ENCODE peak calls at places on chromosomes 12 and 14, in five cellular contexts. One of them, this sample, is unnamed.

GRCh38 chr12:26471560-26471959 is 276.2 kb downstream of the SSPN start:
- DNase-seq in psoas muscle: no peak
- DNase-seq in AG09309: peak
- DNase-seq in GOT3: no peak
- DNase-seq in NCI-H345: no peak
- DNase-seq in this sample: no peak

GRCh38 chr12:754871-755562 is 2.6 kb downstream of the WNK1 start:
- DNase-seq in psoas muscle: no peak
- DNase-seq in AG09309: no peak
- DNase-seq in NCI-H345: peak
- DNase-seq in GOT3: no peak
- DNase-seq in this sample: peak

GRCh38 chr12:49942921-49943662 is 7.4 kb upstream of the AQP2 start:
- DNase-seq in GOT3: no peak
- DNase-seq in psoas muscle: no peak
- DNase-seq in AG09309: no peak
- DNase-seq in NCI-H345: no peak
- DNase-seq in this sample: no peak

GRCh38 chr12:124523071-124523470 is 44.3 kb downstream of the NCOR2 start:
- DNase-seq in NCI-H345: peak
- DNase-seq in AG09309: no peak
- DNase-seq in psoas muscle: peak
- DNase-seq in GOT3: no peak
- DNase-seq in this sample: no peak

GRCh38 chr14:92360666-92361370 is 37.9 kb downstream of the SLC24A4 start:
- DNase-seq in AG09309: no peak
- DNase-seq in NCI-H345: no peak
- DNase-seq in psoas muscle: no peak
- DNase-seq in GOT3: no peak
- DNase-seq in this sample: no peak

GRCh38 chr12:95077341-95077740 is 3.9 kb upstream of the NR2C1 start:
- DNase-seq in AG09309: no peak
- DNase-seq in NCI-H345: no peak
- DNase-seq in psoas muscle: no peak
- DNase-seq in GOT3: no peak
- DNase-seq in this sample: no peak

GRCh38 chr12:117836999-117837736 is 131.6 kb downstream of the KSR2 start:
- DNase-seq in psoas muscle: peak
- DNase-seq in AG09309: peak
- DNase-seq in GOT3: peak
- DNase-seq in NCI-H345: peak
- DNase-seq in this sample: peak

GRCh38 chr14:60311417-60311816 is 62.4 kb downstream of the PPM1A start:
- DNase-seq in NCI-H345: no peak
- DNase-seq in psoas muscle: no peak
- DNase-seq in AG09309: no peak
- DNase-seq in GOT3: no peak
- DNase-seq in this sample: no peak

This sample was measured in central memory CD8-positive, alpha-beta T cell.